ENCODE peak calls at places on chromosome 7, in ten cellular contexts. One of them, this sample, is unnamed.

GRCh38 chr7:99473315-99473596 is 566 bp downstream of the ZNF789 start:
- DNase-seq in cardiac muscle cell: peak; percentile 52
- DNase-seq in right cardiac atrium: no peak
- DNase-seq in RWPE1: peak; percentile 82
- DNase-seq in CD4-positive, alpha-beta T cell: no peak
- DNase-seq in mesenchymal stem cell: peak; percentile 82
- DNase-seq in vagina: no peak
- DNase-seq in CD8-positive, alpha-beta memory T cell: no peak
- DNase-seq in naive thymus-derived CD4-positive, alpha-beta T cell: no peak
- DNase-seq in heart left ventricle: no peak
- DNase-seq in this sample: no peak

GRCh38 chr7:151736403-151736909 is 140.5 kb downstream of the PRKAG2 start:
- DNase-seq in heart left ventricle: peak; percentile 80
- DNase-seq in vagina: no peak
- DNase-seq in CD4-positive, alpha-beta T cell: no peak
- DNase-seq in RWPE1: peak; percentile 76
- DNase-seq in cardiac muscle cell: peak; percentile 88
- DNase-seq in mesenchymal stem cell: peak; percentile 99
- DNase-seq in right cardiac atrium: peak; percentile 86
- DNase-seq in CD8-positive, alpha-beta memory T cell: no peak
- DNase-seq in naive thymus-derived CD4-positive, alpha-beta T cell: no peak
- DNase-seq in this sample: no peak

GRCh38 chr7:105101864-105102263 is 87.9 kb downstream of the KMT2E start:
- DNase-seq in right cardiac atrium: no peak
- DNase-seq in vagina: no peak
- DNase-seq in naive thymus-derived CD4-positive, alpha-beta T cell: no peak
- DNase-seq in CD8-positive, alpha-beta memory T cell: no peak
- DNase-seq in RWPE1: no peak
- DNase-seq in mesenchymal stem cell: no peak
- DNase-seq in cardiac muscle cell: no peak
- DNase-seq in heart left ventricle: no peak
- DNase-seq in CD4-positive, alpha-beta T cell: no peak
- DNase-seq in this sample: no peak

GRCh38 chr7:51151452-51151851 is 165.2 kb downstream of the COBL start:
- DNase-seq in heart left ventricle: no peak
- DNase-seq in RWPE1: no peak
- DNase-seq in vagina: no peak
- DNase-seq in CD4-positive, alpha-beta T cell: no peak
- DNase-seq in naive thymus-derived CD4-positive, alpha-beta T cell: no peak
- DNase-seq in cardiac muscle cell: no peak
- DNase-seq in right cardiac atrium: no peak
- DNase-seq in mesenchymal stem cell: no peak
- DNase-seq in CD8-positive, alpha-beta memory T cell: no peak
- DNase-seq in this sample: no peak

GRCh38 chr7:130273081-130273699 is 6.5 kb downstream of the CPA2 start:
- DNase-seq in mesenchymal stem cell: peak; percentile 88
- DNase-seq in CD8-positive, alpha-beta memory T cell: no peak
- DNase-seq in vagina: no peak
- DNase-seq in heart left ventricle: no peak
- DNase-seq in cardiac muscle cell: peak; percentile 91
- DNase-seq in RWPE1: peak; percentile 76
- DNase-seq in CD4-positive, alpha-beta T cell: peak; percentile 13
- DNase-seq in naive thymus-derived CD4-positive, alpha-beta T cell: peak; percentile 21
- DNase-seq in right cardiac atrium: peak; percentile 55
- DNase-seq in this sample: no peak

GRCh38 chr7:16850772-16851466 is 30.9 kb downstream of the AGR3 start:
- DNase-seq in RWPE1: no peak
- DNase-seq in right cardiac atrium: no peak
- DNase-seq in CD8-positive, alpha-beta memory T cell: no peak
- DNase-seq in mesenchymal stem cell: no peak
- DNase-seq in CD4-positive, alpha-beta T cell: no peak
- DNase-seq in heart left ventricle: no peak
- DNase-seq in naive thymus-derived CD4-positive, alpha-beta T cell: no peak
- DNase-seq in cardiac muscle cell: no peak
- DNase-seq in vagina: no peak
- DNase-seq in this sample: no peak

GRCh38 chr7:69893915-69894314 is 295.6 kb downstream of the AUTS2 start:
- DNase-seq in vagina: no peak
- DNase-seq in heart left ventricle: no peak
- DNase-seq in mesenchymal stem cell: no peak
- DNase-seq in naive thymus-derived CD4-positive, alpha-beta T cell: no peak
- DNase-seq in cardiac muscle cell: no peak
- DNase-seq in CD4-positive, alpha-beta T cell: no peak
- DNase-seq in right cardiac atrium: no peak
- DNase-seq in CD8-positive, alpha-beta memory T cell: no peak
- DNase-seq in RWPE1: no peak
- DNase-seq in this sample: no peak

GRCh38 chr7:141544831-141545230 is 6.4 kb upstream of the AGK start:
- DNase-seq in cardiac muscle cell: no peak
- DNase-seq in RWPE1: no peak
- DNase-seq in vagina: no peak
- DNase-seq in naive thymus-derived CD4-positive, alpha-beta T cell: no peak
- DNase-seq in CD8-positive, alpha-beta memory T cell: no peak
- DNase-seq in heart left ventricle: no peak
- DNase-seq in mesenchymal stem cell: no peak
- DNase-seq in right cardiac atrium: no peak
- DNase-seq in CD4-positive, alpha-beta T cell: no peak
- DNase-seq in this sample: no peak

GRCh38 chr7:66379761-66380160 is 174.6 kb downstream of the TPST1 start:
- DNase-seq in mesenchymal stem cell: peak; percentile 77
- DNase-seq in cardiac muscle cell: no peak
- DNase-seq in vagina: no peak
- DNase-seq in RWPE1: no peak
- DNase-seq in right cardiac atrium: no peak
- DNase-seq in CD4-positive, alpha-beta T cell: no peak
- DNase-seq in naive thymus-derived CD4-positive, alpha-beta T cell: no peak
- DNase-seq in CD8-positive, alpha-beta memory T cell: no peak
- DNase-seq in heart left ventricle: no peak
- DNase-seq in this sample: no peak

GRCh38 chr7:90596745-90597526 is 815 bp downstream of the CDK14 start:
- DNase-seq in CD8-positive, alpha-beta memory T cell: no peak
- DNase-seq in heart left ventricle: no peak
- DNase-seq in vagina: no peak
- DNase-seq in cardiac muscle cell: peak; percentile 61
- DNase-seq in right cardiac atrium: no peak
- DNase-seq in mesenchymal stem cell: peak; percentile 67
- DNase-seq in naive thymus-derived CD4-positive, alpha-beta T cell: no peak
- DNase-seq in CD4-positive, alpha-beta T cell: no peak
- DNase-seq in RWPE1: peak; percentile 21
- DNase-seq in this sample: no peak

GRCh38 chr7:47480576-47481538 is 101.1 kb downstream of the TNS3 start:
- DNase-seq in cardiac muscle cell: no peak
- DNase-seq in CD8-positive, alpha-beta memory T cell: no peak
- DNase-seq in RWPE1: no peak
- DNase-seq in right cardiac atrium: no peak
- DNase-seq in CD4-positive, alpha-beta T cell: no peak
- DNase-seq in naive thymus-derived CD4-positive, alpha-beta T cell: no peak
- DNase-seq in vagina: no peak
- DNase-seq in mesenchymal stem cell: peak; percentile 42
- DNase-seq in heart left ventricle: no peak
- DNase-seq in this sample: no peak

GRCh38 chr7:121061826-121062582 is 73.5 kb downstream of the CPED1 start:
- DNase-seq in RWPE1: no peak
- DNase-seq in CD4-positive, alpha-beta T cell: no peak
- DNase-seq in naive thymus-derived CD4-positive, alpha-beta T cell: no peak
- DNase-seq in mesenchymal stem cell: no peak
- DNase-seq in CD8-positive, alpha-beta memory T cell: no peak
- DNase-seq in vagina: no peak
- DNase-seq in cardiac muscle cell: no peak
- DNase-seq in heart left ventricle: no peak
- DNase-seq in right cardiac atrium: no peak
- DNase-seq in this sample: no peak

GRCh38 chr7:49670991-49671390 is 102.4 kb upstream of the VWC2 start:
- DNase-seq in RWPE1: peak; percentile 13
- DNase-seq in mesenchymal stem cell: no peak
- DNase-seq in vagina: no peak
- DNase-seq in cardiac muscle cell: no peak
- DNase-seq in right cardiac atrium: no peak
- DNase-seq in naive thymus-derived CD4-positive, alpha-beta T cell: no peak
- DNase-seq in CD4-positive, alpha-beta T cell: no peak
- DNase-seq in CD8-positive, alpha-beta memory T cell: no peak
- DNase-seq in heart left ventricle: no peak
- DNase-seq in this sample: no peak

GRCh38 chr7:150685219-150686029 is at the start of gene GIMAP2:
- DNase-seq in mesenchymal stem cell: no peak
- DNase-seq in CD8-positive, alpha-beta memory T cell: no peak
- DNase-seq in right cardiac atrium: no peak
- DNase-seq in heart left ventricle: no peak
- DNase-seq in vagina: no peak
- DNase-seq in CD4-positive, alpha-beta T cell: peak; percentile 22
- DNase-seq in cardiac muscle cell: no peak
- DNase-seq in RWPE1: peak; percentile 16
- DNase-seq in naive thymus-derived CD4-positive, alpha-beta T cell: peak; percentile 65
- DNase-seq in this sample: no peak

GRCh38 chr7:151251328-151251925 is 2.9 kb upstream of the SMARCD3 start:
- DNase-seq in CD8-positive, alpha-beta memory T cell: no peak
- DNase-seq in mesenchymal stem cell: peak; percentile 62
- DNase-seq in CD4-positive, alpha-beta T cell: no peak
- DNase-seq in RWPE1: peak; percentile 44
- DNase-seq in cardiac muscle cell: peak; percentile 75
- DNase-seq in right cardiac atrium: peak; percentile 84
- DNase-seq in heart left ventricle: peak; percentile 78
- DNase-seq in naive thymus-derived CD4-positive, alpha-beta T cell: no peak
- DNase-seq in vagina: no peak
- DNase-seq in this sample: peak; percentile 39

GRCh38 chr7:86708334-86708733 is 64.6 kb downstream of the GRM3 start:
- DNase-seq in mesenchymal stem cell: no peak
- DNase-seq in CD4-positive, alpha-beta T cell: no peak
- DNase-seq in CD8-positive, alpha-beta memory T cell: no peak
- DNase-seq in cardiac muscle cell: no peak
- DNase-seq in RWPE1: no peak
- DNase-seq in naive thymus-derived CD4-positive, alpha-beta T cell: no peak
- DNase-seq in right cardiac atrium: no peak
- DNase-seq in vagina: no peak
- DNase-seq in heart left ventricle: no peak
- DNase-seq in this sample: no peak

GRCh38 chr7:43462836-43463235 is 120.1 kb upstream of the STK17A start:
- DNase-seq in vagina: no peak
- DNase-seq in heart left ventricle: no peak
- DNase-seq in mesenchymal stem cell: no peak
- DNase-seq in naive thymus-derived CD4-positive, alpha-beta T cell: no peak
- DNase-seq in right cardiac atrium: peak; percentile 64
- DNase-seq in CD4-positive, alpha-beta T cell: no peak
- DNase-seq in RWPE1: no peak
- DNase-seq in cardiac muscle cell: no peak
- DNase-seq in CD8-positive, alpha-beta memory T cell: no peak
- DNase-seq in this sample: no peak

GRCh38 chr7:11592699-11593098 is 239.3 kb downstream of the THSD7A start:
- DNase-seq in heart left ventricle: no peak
- DNase-seq in cardiac muscle cell: no peak
- DNase-seq in RWPE1: no peak
- DNase-seq in mesenchymal stem cell: peak; percentile 4
- DNase-seq in CD4-positive, alpha-beta T cell: no peak
- DNase-seq in vagina: no peak
- DNase-seq in right cardiac atrium: no peak
- DNase-seq in naive thymus-derived CD4-positive, alpha-beta T cell: no peak
- DNase-seq in CD8-positive, alpha-beta memory T cell: no peak
- DNase-seq in this sample: no peak

GRCh38 chr7:28533731-28534531 is 121.6 kb downstream of the CREB5 start:
- DNase-seq in naive thymus-derived CD4-positive, alpha-beta T cell: no peak
- DNase-seq in vagina: no peak
- DNase-seq in CD4-positive, alpha-beta T cell: no peak
- DNase-seq in mesenchymal stem cell: no peak
- DNase-seq in cardiac muscle cell: no peak
- DNase-seq in CD8-positive, alpha-beta memory T cell: no peak
- DNase-seq in right cardiac atrium: peak; percentile 82
- DNase-seq in RWPE1: no peak
- DNase-seq in heart left ventricle: peak; percentile 33
- DNase-seq in this sample: no peak

DNA sequence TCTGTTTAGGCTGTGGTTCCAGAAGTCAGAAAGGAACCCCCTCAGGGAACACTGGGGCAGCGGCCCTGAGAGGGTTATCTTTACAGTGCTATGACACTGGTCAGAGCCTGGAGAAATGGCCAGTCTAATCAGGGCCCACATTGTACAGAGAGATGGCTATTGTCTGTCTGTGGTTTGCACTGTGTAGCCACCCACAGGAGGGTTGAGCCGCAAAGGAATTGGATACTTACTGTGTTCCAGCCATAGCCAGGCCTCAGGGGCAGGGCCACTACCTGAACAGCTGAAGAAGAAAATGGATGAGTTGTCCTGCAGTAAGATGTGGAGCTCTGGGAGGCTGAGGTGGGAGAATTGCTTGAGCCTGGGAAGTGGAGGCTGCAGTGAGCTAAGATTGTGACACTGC is 47.5 kb upstream of the PODXL start:
- DNase-seq in mesenchymal stem cell: no peak
- DNase-seq in CD4-positive, alpha-beta T cell: no peak
- DNase-seq in CD8-positive, alpha-beta memory T cell: no peak
- DNase-seq in naive thymus-derived CD4-positive, alpha-beta T cell: no peak
- DNase-seq in right cardiac atrium: no peak
- DNase-seq in heart left ventricle: no peak
- DNase-seq in RWPE1: no peak
- DNase-seq in vagina: no peak
- DNase-seq in cardiac muscle cell: no peak
- DNase-seq in this sample: no peak
- H3K27ac ChIP-seq in mesenchymal stem cell: no peak overlapping the region
- H3K27ac ChIP-seq in CD4-positive, alpha-beta T cell: no peak overlapping the region
- H3K27ac ChIP-seq in CD8-positive, alpha-beta memory T cell: no peak overlapping the region
- H3K27ac ChIP-seq in naive thymus-derived CD4-positive, alpha-beta T cell: no peak overlapping the region
- H3K27ac ChIP-seq in right cardiac atrium: no peak overlapping the region
- H3K27ac ChIP-seq in heart left ventricle: no peak overlapping the region
- H3K27ac ChIP-seq in RWPE1: no peak overlapping the region
- H3K27ac ChIP-seq in vagina: no peak overlapping the region
- H3K27ac ChIP-seq in cardiac muscle cell: no peak overlapping the region
- H3K27ac ChIP-seq in this sample: no peak overlapping the region

GRCh38 chr7:100538348-100538653 is 702 bp upstream of the AGFG2 start:
- DNase-seq in cardiac muscle cell: no peak
- DNase-seq in right cardiac atrium: no peak
- DNase-seq in mesenchymal stem cell: no peak
- DNase-seq in vagina: no peak
- DNase-seq in RWPE1: peak; percentile 29
- DNase-seq in CD8-positive, alpha-beta memory T cell: no peak
- DNase-seq in CD4-positive, alpha-beta T cell: no peak
- DNase-seq in naive thymus-derived CD4-positive, alpha-beta T cell: no peak
- DNase-seq in heart left ventricle: no peak
- DNase-seq in this sample: no peak
- H3K27ac ChIP-seq in cardiac muscle cell: peak overlapping the region; percentile 52
- H3K27ac ChIP-seq in right cardiac atrium: peak overlapping the region; percentile 41
- H3K27ac ChIP-seq in mesenchymal stem cell: no peak overlapping the region
- H3K27ac ChIP-seq in vagina: no peak overlapping the region
- H3K27ac ChIP-seq in RWPE1: peak overlapping the region; percentile 75
- H3K27ac ChIP-seq in CD8-positive, alpha-beta memory T cell: peak overlapping the region; percentile 64
- H3K27ac ChIP-seq in CD4-positive, alpha-beta T cell: peak overlapping the region; percentile 41
- H3K27ac ChIP-seq in naive thymus-derived CD4-positive, alpha-beta T cell: peak overlapping the region; percentile 64
- H3K27ac ChIP-seq in heart left ventricle: no peak overlapping the region
- H3K27ac ChIP-seq in this sample: no peak overlapping the region

GRCh38 chr7:29859089-29859488 is 52.8 kb downstream of the WIPF3 start:
- DNase-seq in RWPE1: no peak
- DNase-seq in CD8-positive, alpha-beta memory T cell: no peak
- DNase-seq in vagina: no peak
- DNase-seq in right cardiac atrium: no peak
- DNase-seq in cardiac muscle cell: no peak
- DNase-seq in heart left ventricle: no peak
- DNase-seq in naive thymus-derived CD4-positive, alpha-beta T cell: no peak
- DNase-seq in mesenchymal stem cell: no peak
- DNase-seq in CD4-positive, alpha-beta T cell: no peak
- DNase-seq in this sample: no peak
- H3K27ac ChIP-seq in RWPE1: no peak overlapping the region
- H3K27ac ChIP-seq in CD8-positive, alpha-beta memory T cell: no peak overlapping the region
- H3K27ac ChIP-seq in vagina: no peak overlapping the region
- H3K27ac ChIP-seq in right cardiac atrium: no peak overlapping the region
- H3K27ac ChIP-seq in cardiac muscle cell: no peak overlapping the region
- H3K27ac ChIP-seq in heart left ventricle: no peak overlapping the region
- H3K27ac ChIP-seq in naive thymus-derived CD4-positive, alpha-beta T cell: no peak overlapping the region
- H3K27ac ChIP-seq in mesenchymal stem cell: no peak overlapping the region
- H3K27ac ChIP-seq in CD4-positive, alpha-beta T cell: no peak overlapping the region
- H3K27ac ChIP-seq in this sample: no peak overlapping the region

GRCh38 chr7:101700424-101700823 is 71.3 kb upstream of the MYL10 start:
- DNase-seq in mesenchymal stem cell: no peak
- DNase-seq in vagina: no peak
- DNase-seq in naive thymus-derived CD4-positive, alpha-beta T cell: no peak
- DNase-seq in cardiac muscle cell: no peak
- DNase-seq in CD4-positive, alpha-beta T cell: no peak
- DNase-seq in RWPE1: no peak
- DNase-seq in CD8-positive, alpha-beta memory T cell: no peak
- DNase-seq in heart left ventricle: no peak
- DNase-seq in right cardiac atrium: no peak
- DNase-seq in this sample: no peak
- H3K27ac ChIP-seq in mesenchymal stem cell: no peak overlapping the region
- H3K27ac ChIP-seq in vagina: no peak overlapping the region
- H3K27ac ChIP-seq in naive thymus-derived CD4-positive, alpha-beta T cell: no peak overlapping the region
- H3K27ac ChIP-seq in cardiac muscle cell: no peak overlapping the region
- H3K27ac ChIP-seq in CD4-positive, alpha-beta T cell: no peak overlapping the region
- H3K27ac ChIP-seq in RWPE1: no peak overlapping the region
- H3K27ac ChIP-seq in CD8-positive, alpha-beta memory T cell: no peak overlapping the region
- H3K27ac ChIP-seq in heart left ventricle: no peak overlapping the region
- H3K27ac ChIP-seq in right cardiac atrium: no peak overlapping the region
- H3K27ac ChIP-seq in this sample: no peak overlapping the region